ENCODE peak calls at places on chromosomes 16 and 17, in four cellular contexts. One of them, this sample, is unnamed. For H3K27me3, the result is how much of the 10 kb centered on the place peaks cover.

GRCh38 chr17:66704858-66705257 is 130.1 kb upstream of the CACNG5 start:
- DNase-seq in CD8-positive, alpha-beta memory T cell: no peak
- DNase-seq in cardiac muscle cell: no peak
- DNase-seq in neural progenitor cell: no peak
- DNase-seq in this sample: no peak

GRCh38 chr16:67186550-67186950 is 2.8 kb upstream of the MATCAP1 start:
- DNase-seq in CD8-positive, alpha-beta memory T cell: no peak
- DNase-seq in cardiac muscle cell: no peak
- DNase-seq in neural progenitor cell: no peak
- DNase-seq in this sample: peak

GRCh38 chr17:67151717-67152116 is 93.3 kb downstream of the HELZ start:
- DNase-seq in cardiac muscle cell: no peak
- DNase-seq in CD8-positive, alpha-beta memory T cell: no peak
- DNase-seq in neural progenitor cell: no peak
- DNase-seq in this sample: peak

GRCh38 chr17:39612291-39612894 is 4.7 kb upstream of the NEUROD2 start:
- DNase-seq in cardiac muscle cell: no peak
- DNase-seq in CD8-positive, alpha-beta memory T cell: no peak
- DNase-seq in neural progenitor cell: no peak
- DNase-seq in this sample: no peak

GRCh38 chr16:59684911-59685310 is 950.8 kb upstream of the GOT2 start:
- DNase-seq in cardiac muscle cell: no peak
- DNase-seq in neural progenitor cell: no peak
- DNase-seq in CD8-positive, alpha-beta memory T cell: no peak
- DNase-seq in this sample: no peak

GRCh38 chr16:13957197-13958078 is 37.5 kb downstream of the ERCC4 start:
- DNase-seq in cardiac muscle cell: no peak
- DNase-seq in CD8-positive, alpha-beta memory T cell: no peak
- DNase-seq in neural progenitor cell: peak
- DNase-seq in this sample: peak

GRCh38 chr17:67260051-67260987 is 15.3 kb upstream of the HELZ start:
- DNase-seq in neural progenitor cell: no peak
- DNase-seq in cardiac muscle cell: no peak
- DNase-seq in CD8-positive, alpha-beta memory T cell: no peak
- DNase-seq in this sample: peak

GRCh38 chr16:75304521-75305363 is 53.3 kb upstream of the BCAR1 start:
- DNase-seq in neural progenitor cell: no peak
- DNase-seq in cardiac muscle cell: peak
- DNase-seq in CD8-positive, alpha-beta memory T cell: no peak
- DNase-seq in this sample: peak

GRCh38 chr17:4584125-4584834 is at the start of gene SMTNL2:
- DNase-seq in cardiac muscle cell: peak
- DNase-seq in neural progenitor cell: peak
- DNase-seq in CD8-positive, alpha-beta memory T cell: no peak
- DNase-seq in this sample: no peak

GRCh38 chr17:41421116-41421515 is 3.3 kb downstream of the KRT37 start:
- DNase-seq in CD8-positive, alpha-beta memory T cell: no peak
- DNase-seq in cardiac muscle cell: no peak
- DNase-seq in neural progenitor cell: no peak
- DNase-seq in this sample: peak

GRCh38 chr16:55842369-55843104 is 9.6 kb upstream of the CES1 start:
- DNase-seq in neural progenitor cell: peak
- DNase-seq in CD8-positive, alpha-beta memory T cell: no peak
- DNase-seq in cardiac muscle cell: peak
- DNase-seq in this sample: peak

GRCh38 chr17:68646626-68647526 is 45.7 kb upstream of the FAM20A start:
- DNase-seq in cardiac muscle cell: no peak
- DNase-seq in CD8-positive, alpha-beta memory T cell: no peak
- DNase-seq in neural progenitor cell: no peak
- DNase-seq in this sample: peak

GRCh38 chr17:67518881-67519280 is 141.8 kb downstream of the PITPNC1 start:
- DNase-seq in cardiac muscle cell: no peak
- DNase-seq in CD8-positive, alpha-beta memory T cell: no peak
- DNase-seq in neural progenitor cell: no peak
- DNase-seq in this sample: no peak

GRCh38 chr16:47613251-47613650 is 152.1 kb downstream of the PHKB start:
- DNase-seq in CD8-positive, alpha-beta memory T cell: no peak
- DNase-seq in neural progenitor cell: no peak
- DNase-seq in cardiac muscle cell: no peak
- DNase-seq in this sample: no peak

GRCh38 chr16:2532494-2533141 is 1.4 kb upstream of the CEMP1 start:
- DNase-seq in CD8-positive, alpha-beta memory T cell: peak
- DNase-seq in neural progenitor cell: peak
- DNase-seq in cardiac muscle cell: peak
- DNase-seq in this sample: peak

GRCh38 chr16:80700558-80700957 is 103.8 kb downstream of the CDYL2 start:
- DNase-seq in neural progenitor cell: no peak
- DNase-seq in cardiac muscle cell: no peak
- DNase-seq in CD8-positive, alpha-beta memory T cell: no peak
- DNase-seq in this sample: no peak

GRCh38 chr16:83027973-83028372 is 401.2 kb downstream of the CDH13 start:
- DNase-seq in CD8-positive, alpha-beta memory T cell: no peak
- DNase-seq in cardiac muscle cell: no peak
- DNase-seq in neural progenitor cell: no peak
- DNase-seq in this sample: no peak

DNA sequence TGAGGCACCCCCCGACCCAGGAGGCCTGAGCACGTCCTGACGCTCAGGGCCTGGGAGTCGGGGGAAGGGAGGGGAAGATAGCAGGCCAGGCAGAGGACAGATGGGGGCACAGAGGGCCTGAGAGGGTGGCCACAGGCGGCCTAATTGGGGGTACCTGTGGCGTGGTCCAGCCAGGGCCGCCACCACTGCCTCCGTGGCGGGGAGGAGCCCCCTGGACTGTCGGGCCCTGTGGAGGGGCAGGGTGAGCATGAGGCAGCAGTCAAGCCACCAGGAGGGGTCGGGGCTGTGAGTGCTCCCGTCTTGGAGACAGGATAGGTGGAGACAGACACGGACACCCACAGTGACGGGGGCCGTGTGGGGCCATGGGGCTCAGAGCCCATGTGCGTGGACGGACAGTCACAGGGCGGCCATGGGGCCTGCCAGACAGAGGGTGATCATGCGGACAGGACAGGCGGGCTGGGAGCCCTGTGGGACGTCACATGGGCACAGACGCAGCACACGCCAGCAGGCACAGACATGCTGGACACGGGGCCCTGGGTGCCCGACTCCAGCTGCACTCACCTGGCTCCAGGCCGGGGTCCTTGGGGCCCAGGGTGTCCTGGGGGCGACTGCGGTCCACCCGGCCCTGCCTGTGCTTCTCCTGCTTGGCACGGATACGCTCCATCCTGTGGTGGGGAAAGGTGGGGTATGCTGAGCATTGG is 18.7 kb downstream of the CTU2 start:
- DNase-seq in cardiac muscle cell: no peak
- DNase-seq in neural progenitor cell: no peak
- DNase-seq in CD8-positive, alpha-beta memory T cell: no peak
- DNase-seq in this sample: no peak
- H3K27me3 ChIP-seq in cardiac muscle cell: under half
- H3K27me3 ChIP-seq in neural progenitor cell: under half
- H3K27me3 ChIP-seq in CD8-positive, alpha-beta memory T cell: under half
- H3K27me3 ChIP-seq in this sample: under half

DNA sequence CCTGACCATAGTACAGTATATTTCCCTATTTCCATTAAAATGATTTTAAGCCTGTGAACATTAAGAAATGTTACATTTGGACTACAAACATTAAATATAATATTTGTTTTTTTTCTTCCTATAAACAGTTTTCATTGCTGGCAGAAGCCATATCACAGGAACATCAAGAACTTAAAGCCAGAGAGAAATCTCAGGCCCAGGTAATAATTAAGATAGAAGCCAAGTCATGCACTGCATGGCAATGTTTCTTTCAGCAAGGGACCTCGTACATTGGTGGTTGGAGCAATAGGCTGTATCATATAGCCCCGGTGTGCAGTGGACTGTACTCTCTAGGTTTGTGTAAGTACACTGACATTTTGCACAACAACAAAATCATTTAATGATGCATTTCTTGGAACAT is 30.1 kb downstream of the CEP95 start:
- DNase-seq in CD8-positive, alpha-beta memory T cell: no peak
- DNase-seq in neural progenitor cell: no peak
- DNase-seq in cardiac muscle cell: no peak
- DNase-seq in this sample: no peak
- H3K4me3 ChIP-seq in CD8-positive, alpha-beta memory T cell: no peak
- H3K4me3 ChIP-seq in neural progenitor cell: no peak
- H3K4me3 ChIP-seq in cardiac muscle cell: no peak
- H3K4me3 ChIP-seq in this sample: no peak

GRCh38 chr17:14474591-14474990 is 173.7 kb downstream of the HS3ST3B1 start:
- DNase-seq in neural progenitor cell: no peak
- DNase-seq in CD8-positive, alpha-beta memory T cell: no peak
- DNase-seq in cardiac muscle cell: no peak
- DNase-seq in this sample: peak
- H3K27me3 ChIP-seq in neural progenitor cell: under half
- H3K27me3 ChIP-seq in CD8-positive, alpha-beta memory T cell: under half
- H3K27me3 ChIP-seq in cardiac muscle cell: under half
- H3K27me3 ChIP-seq in this sample: under half

GRCh38 chr17:62707425-62707739 is 79.9 kb downstream of the MRC2 start:
- DNase-seq in CD8-positive, alpha-beta memory T cell: no peak
- DNase-seq in cardiac muscle cell: no peak
- DNase-seq in neural progenitor cell: no peak
- DNase-seq in this sample: no peak

GRCh38 chr17:62705116-62705515 is 77.6 kb downstream of the MRC2 start:
- DNase-seq in neural progenitor cell: peak
- DNase-seq in cardiac muscle cell: peak
- DNase-seq in CD8-positive, alpha-beta memory T cell: no peak
- DNase-seq in this sample: no peak

GRCh38 chr17:62708587-62708986 is 81.1 kb downstream of the MRC2 start:
- DNase-seq in CD8-positive, alpha-beta memory T cell: no peak
- DNase-seq in cardiac muscle cell: no peak
- DNase-seq in neural progenitor cell: no peak
- DNase-seq in this sample: no peak

GRCh38 chr17:62705781-62706597 is 78.5 kb downstream of the MRC2 start:
- DNase-seq in cardiac muscle cell: peak
- DNase-seq in CD8-positive, alpha-beta memory T cell: no peak
- DNase-seq in neural progenitor cell: peak
- DNase-seq in this sample: no peak

DNA sequence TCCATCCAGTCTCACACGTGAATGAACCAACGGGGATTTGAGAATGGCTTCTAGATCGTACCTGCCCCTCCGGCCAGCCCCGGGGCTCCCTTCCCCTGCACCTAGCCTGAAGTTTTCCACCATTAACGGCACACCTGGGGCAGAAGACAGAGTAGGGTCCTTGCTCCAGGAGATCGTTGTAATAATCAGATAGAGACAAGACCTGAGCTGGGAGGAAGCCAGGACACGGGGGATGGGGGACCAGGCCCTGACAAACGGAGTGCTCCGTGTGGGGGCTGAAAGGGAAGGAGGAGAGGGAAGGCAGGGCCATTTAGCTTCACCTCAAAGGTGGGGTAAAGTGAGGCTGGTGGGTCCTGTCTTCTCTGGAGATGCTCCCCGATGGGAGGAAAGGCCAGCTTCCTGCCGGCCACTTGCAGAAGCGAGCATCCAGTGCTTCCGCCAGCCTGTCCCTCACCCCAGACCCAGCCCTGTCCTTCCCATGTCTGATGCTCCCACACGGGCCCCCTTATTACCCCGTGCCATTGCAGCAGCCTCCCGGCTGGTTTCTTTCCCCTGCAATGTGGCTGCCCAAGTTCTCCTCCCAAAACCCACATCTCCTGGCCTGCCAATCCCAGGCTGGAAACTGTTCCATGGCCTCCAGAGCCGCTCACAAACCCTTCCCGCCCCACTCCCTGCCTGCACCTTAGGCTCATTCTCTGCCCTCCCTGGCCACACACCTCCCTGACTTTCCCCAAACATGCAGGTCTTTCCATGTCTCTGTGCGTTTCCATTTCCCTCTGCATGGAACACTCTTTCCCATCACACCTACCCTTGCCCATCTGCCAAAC is 79.3 kb downstream of the MRC2 start:
- DNase-seq in CD8-positive, alpha-beta memory T cell: no peak
- DNase-seq in cardiac muscle cell: no peak
- DNase-seq in neural progenitor cell: no peak
- DNase-seq in this sample: no peak
- H3K4me3 ChIP-seq in CD8-positive, alpha-beta memory T cell: no peak
- H3K4me3 ChIP-seq in cardiac muscle cell: no peak
- H3K4me3 ChIP-seq in neural progenitor cell: no peak
- H3K4me3 ChIP-seq in this sample: no peak

GRCh38 chr17:180380-181212 is 854 bp downstream of the DOC2B start:
- DNase-seq in neural progenitor cell: peak
- DNase-seq in cardiac muscle cell: peak
- DNase-seq in CD8-positive, alpha-beta memory T cell: no peak
- DNase-seq in this sample: no peak
- H3K27me3 ChIP-seq in neural progenitor cell: half or more
- H3K27me3 ChIP-seq in cardiac muscle cell: half or more
- H3K27me3 ChIP-seq in CD8-positive, alpha-beta memory T cell: under half
- H3K27me3 ChIP-seq in this sample: under half

GRCh38 chr17:75242461-75243042 is 18.9 kb downstream of the GGA3 start:
- DNase-seq in CD8-positive, alpha-beta memory T cell: peak
- DNase-seq in neural progenitor cell: no peak
- DNase-seq in cardiac muscle cell: no peak
- DNase-seq in this sample: no peak
- H3K4me3 ChIP-seq in CD8-positive, alpha-beta memory T cell: no peak
- H3K4me3 ChIP-seq in neural progenitor cell: no peak
- H3K4me3 ChIP-seq in cardiac muscle cell: no peak
- H3K4me3 ChIP-seq in this sample: no peak

DNA sequence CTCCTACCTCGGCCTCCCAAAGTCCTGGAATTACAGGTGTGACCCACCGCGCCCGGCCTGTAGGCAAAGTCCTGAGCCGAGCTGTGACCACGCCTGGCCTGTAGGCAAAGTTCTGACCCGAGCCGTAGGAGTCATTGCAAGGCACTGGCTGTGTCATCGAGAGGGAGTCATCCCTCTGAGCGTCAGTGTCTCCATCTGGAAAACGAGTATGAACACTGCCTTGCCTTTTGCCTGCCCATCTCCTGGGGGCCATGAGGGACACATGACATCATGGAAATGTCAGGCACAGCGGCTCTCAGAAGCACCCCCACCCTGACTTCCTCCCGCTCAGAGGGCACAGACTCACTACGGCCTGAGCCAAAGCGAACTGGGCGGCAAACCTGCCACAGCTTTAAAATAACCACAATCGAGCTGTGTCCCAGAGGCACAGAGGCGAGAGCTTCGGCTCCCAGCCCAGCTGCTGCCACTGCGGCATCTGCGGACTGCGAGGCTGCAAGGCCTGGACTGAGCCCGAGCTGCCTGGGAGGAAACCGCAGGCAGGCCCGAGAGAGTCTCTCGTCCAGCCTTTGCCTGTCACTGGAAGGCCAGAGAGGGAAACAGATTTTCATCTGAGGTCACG is 50.8 kb downstream of the RPH3AL start:
- DNase-seq in neural progenitor cell: no peak
- DNase-seq in CD8-positive, alpha-beta memory T cell: no peak
- DNase-seq in cardiac muscle cell: no peak
- DNase-seq in this sample: peak
- H3K27me3 ChIP-seq in neural progenitor cell: under half
- H3K27me3 ChIP-seq in CD8-positive, alpha-beta memory T cell: under half
- H3K27me3 ChIP-seq in cardiac muscle cell: under half
- H3K27me3 ChIP-seq in this sample: under half

This sample was measured in PC-3.